ENCODE peak calls at places on chromosomes 13 and 19, in four cellular contexts. W is IMR-90, D is H1, Y is neuronal stem cell. I is an unnamed sample.

GRCh38 chr13:92716749-92717148 is 509.9 kb upstream of the GPC6 start:
- DNase-seq in W (peak), D (no peak), Y (no peak), I (no peak)

GRCh38 chr13:33471182-33471581 is 185.6 kb upstream of the STARD13 start:
- DNase-seq in W (peak), D (no peak), Y (no peak), I (no peak)

GRCh38 chr13:100274942-100275506 is 186.1 kb downstream of the PCCA start:
- DNase-seq in W (peak), D (no peak), Y (no peak), I (no peak)

GRCh38 chr13:34300559-34300958 is 482.6 kb downstream of the RFC3 start:
- DNase-seq in W (no peak), D (no peak), Y (no peak), I (no peak)

GRCh38 chr13:87042946-87043345 is 628.2 kb upstream of the SLITRK5 start:
- DNase-seq in W (peak), D (no peak), Y (no peak), I (no peak)

GRCh38 chr19:30236006-30236405 is 136.2 kb upstream of the ZNF536 start:
- DNase-seq in W (no peak), D (no peak), Y (no peak), I (no peak)

GRCh38 chr19:30054210-30054609 is 112.2 kb downstream of the URI1 start:
- DNase-seq in W (no peak), D (no peak), Y (no peak), I (no peak)

GRCh38 chr13:109790951-109791605 is 4.7 kb upstream of the IRS2 start:
- DNase-seq in W (peak), D (no peak), Y (no peak), I (peak)

GRCh38 chr13:38394777-38395504 is 45.3 kb downstream of the UFM1 start:
- DNase-seq in W (no peak), D (no peak), Y (no peak), I (no peak)

GRCh38 chr13:40152904-40153303 is 497.4 kb downstream of the COG6 start:
- DNase-seq in W (no peak), D (no peak), Y (no peak), I (no peak)

GRCh38 chr13:45931211-45931610 is 79.7 kb upstream of the SIAH3 start:
- DNase-seq in W (no peak), D (no peak), Y (no peak), I (no peak)

GRCh38 chr19:21902596-21902995 is 66.6 kb upstream of the ZNF43 start:
- DNase-seq in W (no peak), D (no peak), Y (no peak), I (peak)

GRCh38 chr13:99356216-99357089 is 49.3 kb upstream of the GPR183 start:
- DNase-seq in W (peak), D (peak), Y (no peak), I (no peak)

GRCh38 chr19:43725468-43725867 is 9.6 kb downstream of the IRGC start:
- DNase-seq in W (no peak), D (no peak), Y (no peak), I (no peak)

GRCh38 chr19:15640294-15640903 is at the start of gene CYP4F3:
- DNase-seq in W (no peak), D (no peak), Y (no peak), I (no peak)

GRCh38 chr19:46813570-46814358 is 25.4 kb upstream of the SLC1A5 start:
- DNase-seq in W (peak), D (no peak), Y (no peak), I (no peak)

GRCh38 chr13:41900918-41901317 is 60.0 kb downstream of the VWA8 start:
- DNase-seq in W (peak), D (no peak), Y (no peak), I (no peak)

GRCh38 chr19:19319725-19320361 is 466 bp downstream of the SUGP1 start:
- DNase-seq in W (no peak), D (no peak), Y (no peak), I (no peak)

GRCh38 chr19:53991224-53992113 is at the start of gene CACNG6:
- DNase-seq in W (no peak), D (peak), Y (peak), I (no peak)

GRCh38 chr13:24688901-24689300 is 8.7 kb downstream of the ATP12A start:
- DNase-seq in W (no peak), D (no peak), Y (no peak), I (peak)

GRCh38 chr19:3687774-3688706 is 12.2 kb downstream of the PIP5K1C start:
- DNase-seq in W (no peak), D (no peak), Y (no peak), I (peak)

GRCh38 chr13:30020726-30021312 is 170.4 kb upstream of the UBL3 start:
- DNase-seq in W (peak), D (no peak), Y (no peak), I (peak)

GRCh38 chr19:50975766-50976165 is 6.4 kb upstream of the KLK6 start:
- DNase-seq in W (no peak), D (no peak), Y (no peak), I (no peak)

GRCh38 chr13:91185294-91185863 is 162.1 kb upstream of the MIR17HG start:
- DNase-seq in W (peak), D (no peak), Y (no peak), I (peak)

GRCh38 chr19:35643255-35644205 is 2.0 kb downstream of the ETV2 start:
- DNase-seq in W (peak), D (peak), Y (peak), I (peak)

GRCh38 chr13:98809345-98809777 is 56.9 kb upstream of the SLC15A1 start:
- DNase-seq in W (no peak), D (no peak), Y (no peak), I (no peak)

GRCh38 chr19:8311461-8312260 is 3.5 kb upstream of the CD320 start:
- DNase-seq in W (no peak), D (no peak), Y (no peak), I (no peak)

DNA sequence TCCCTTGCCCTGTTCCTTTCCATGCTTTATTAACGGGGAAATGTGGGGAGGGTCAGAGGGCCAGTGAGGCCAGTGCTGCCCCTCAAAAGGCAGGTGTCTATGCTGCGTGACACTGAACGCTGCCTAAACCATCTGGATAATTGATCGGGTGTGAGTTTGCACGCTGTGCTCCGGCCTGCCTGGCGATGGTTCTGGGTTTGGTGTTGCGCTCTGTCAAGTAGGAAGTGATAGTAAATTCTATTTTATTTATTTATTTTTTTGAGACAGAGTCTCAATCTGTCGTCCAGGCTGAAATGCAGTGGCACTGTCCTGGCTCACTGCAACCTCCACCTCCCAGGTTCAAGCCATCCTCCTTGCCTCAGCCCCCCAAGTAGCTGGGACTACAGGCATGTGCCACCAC is 86.5 kb downstream of the ATP11A start:
- DNase-seq in W (no peak), D (no peak), Y (no peak), I (no peak)
- H3K14ac ChIP-seq in W (no peak), D (no peak), Y (no peak), I (no peak)

DNA sequence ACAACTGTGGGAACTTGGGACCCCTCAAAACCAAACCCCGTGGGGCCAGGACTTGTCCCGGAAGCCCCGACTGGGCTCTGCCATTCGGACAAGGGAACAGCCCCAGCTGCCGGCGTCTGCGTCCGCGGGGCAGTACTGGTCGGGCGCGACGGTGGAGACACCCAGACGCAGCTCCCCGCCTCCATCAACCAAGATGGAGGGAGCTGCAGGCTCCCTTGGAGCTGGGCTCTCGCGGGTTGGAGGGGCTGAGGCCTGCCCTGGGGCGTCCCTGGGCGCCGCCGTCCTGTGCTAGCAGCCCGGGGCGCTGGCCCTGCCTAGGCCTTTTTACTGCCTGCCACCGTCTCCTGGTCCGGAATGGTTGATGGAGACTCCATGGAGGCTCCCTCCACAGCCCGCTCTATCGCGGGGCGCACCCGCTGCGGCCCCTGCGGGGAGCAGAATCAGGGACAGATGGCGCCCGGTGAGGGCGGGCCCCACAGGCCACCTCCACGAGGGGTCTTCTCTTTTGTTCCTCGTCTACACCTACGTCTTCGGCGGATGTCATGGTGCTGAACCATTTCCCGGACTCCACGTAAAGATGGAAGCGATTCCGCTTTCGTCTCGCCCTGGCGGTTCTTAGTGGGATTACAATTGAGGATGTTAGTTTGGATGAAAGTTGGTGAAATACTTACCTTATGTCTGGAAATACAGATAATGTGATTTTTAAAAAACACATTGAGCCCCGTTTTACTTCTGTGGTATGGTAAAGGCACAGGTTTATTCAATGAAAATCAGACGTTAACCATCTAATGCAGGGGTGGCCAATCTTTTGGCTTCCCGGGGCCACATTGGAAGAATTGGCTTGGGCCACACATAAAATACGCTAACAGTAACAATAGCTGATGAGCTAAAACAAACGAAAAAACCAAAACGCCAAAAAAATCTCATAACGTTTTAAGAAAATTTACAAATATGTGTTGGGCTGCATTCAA is 1.2 kb upstream of the ZMYM5 start:
- DNase-seq in W (peak), D (peak), Y (peak), I (peak)
- H3K14ac ChIP-seq in W (no peak), D (peak), Y (peak), I (peak)

GRCh38 chr19:40689339-40690049 is 957 bp downstream of the NUMBL start:
- DNase-seq in W (no peak), D (peak), Y (no peak), I (peak)
- H3K14ac ChIP-seq in W (peak), D (no peak), Y (peak), I (peak)

DNA sequence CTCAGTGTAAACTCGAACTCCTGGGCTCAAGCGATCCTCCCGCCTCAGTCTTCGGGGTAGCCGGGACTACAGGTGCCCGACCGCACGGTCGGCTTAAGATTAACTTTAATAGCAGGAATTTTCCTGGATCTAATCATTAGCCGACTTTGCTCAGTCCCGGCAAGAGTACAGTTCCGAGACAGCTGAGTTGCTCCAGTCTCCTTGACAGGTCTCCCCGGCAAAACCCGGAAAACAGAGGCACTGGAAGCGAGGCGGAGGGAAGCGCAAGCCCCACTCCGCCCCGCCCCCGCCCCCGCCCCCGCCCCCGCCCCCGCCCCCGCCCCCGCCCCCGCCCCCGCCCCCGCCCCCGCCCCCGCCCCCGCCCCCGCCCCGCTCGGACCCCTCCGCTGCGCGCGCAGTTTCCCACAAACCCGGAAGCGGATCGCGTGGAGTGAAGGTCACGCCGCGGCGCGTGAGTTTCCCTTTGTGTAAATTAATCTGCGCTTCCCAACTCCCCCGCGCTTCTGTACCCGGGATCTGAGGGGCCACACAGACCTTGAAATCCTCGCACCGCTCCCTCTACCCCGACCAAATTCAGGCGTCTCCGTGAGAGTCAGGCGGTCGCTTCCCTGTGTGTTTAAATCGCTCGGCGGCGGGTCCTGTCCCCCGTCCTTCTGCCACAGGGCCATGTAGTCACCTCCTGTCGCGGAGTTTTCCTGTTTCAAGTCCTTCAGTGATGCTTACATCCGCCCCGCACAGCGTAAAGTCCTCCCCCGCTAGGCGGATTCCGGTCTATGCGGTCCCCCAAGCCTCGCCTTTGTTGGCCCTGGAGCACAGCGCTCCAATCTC is at the start of gene ZNF480:
- DNase-seq in W (peak), D (peak), Y (peak), I (peak)
- H3K14ac ChIP-seq in W (peak), D (no peak), Y (peak), I (peak)

DNA sequence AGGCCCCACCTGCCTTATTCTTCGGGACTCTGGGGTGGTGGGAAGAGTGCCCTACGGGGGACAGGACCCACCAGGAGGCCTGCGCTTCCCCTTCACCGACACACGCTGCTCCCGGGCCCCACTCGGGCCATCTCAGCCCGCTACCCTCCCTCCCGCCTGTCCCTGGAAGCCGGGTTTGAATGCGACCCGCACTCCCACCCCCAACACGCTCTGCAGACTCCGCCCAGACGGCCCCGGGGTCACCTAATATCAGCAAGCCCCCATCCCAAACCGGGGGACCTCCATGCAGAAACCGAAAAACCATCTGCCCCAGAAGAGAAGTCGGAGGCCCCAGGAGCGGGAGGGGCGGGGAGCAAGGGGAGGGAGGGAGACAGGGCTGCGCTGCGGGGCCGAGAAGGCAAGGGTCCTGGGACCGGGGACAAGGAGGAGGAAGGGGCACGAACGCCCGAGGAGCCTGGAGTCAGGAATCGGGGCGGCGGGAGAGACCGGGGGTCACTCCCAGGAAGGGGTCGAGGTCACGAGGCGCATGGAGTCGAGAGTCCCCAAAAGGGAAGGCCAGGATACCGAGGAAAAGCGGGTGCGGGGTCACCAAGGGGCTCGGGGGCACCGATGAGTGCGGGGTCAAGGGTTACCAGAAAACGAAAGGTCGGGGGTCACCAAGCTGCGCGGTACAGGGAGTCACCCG is 766 bp downstream of the SBNO2 start:
- DNase-seq in W (no peak), D (no peak), Y (no peak), I (no peak)
- H3K14ac ChIP-seq in W (peak), D (no peak), Y (peak), I (peak)

GRCh38 chr19:37691881-37692504 is 27.6 kb downstream of the ZNF607 start:
- DNase-seq in W (peak), D (peak), Y (peak), I (peak)
- H3K14ac ChIP-seq in W (peak), D (no peak), Y (no peak), I (peak)

GRCh38 chr13:43878897-43879322 is 630 bp downstream of the CCDC122 start:
- DNase-seq in W (peak), D (no peak), Y (no peak), I (peak)
- H3K14ac ChIP-seq in W (peak), D (no peak), Y (peak), I (peak)

DNA sequence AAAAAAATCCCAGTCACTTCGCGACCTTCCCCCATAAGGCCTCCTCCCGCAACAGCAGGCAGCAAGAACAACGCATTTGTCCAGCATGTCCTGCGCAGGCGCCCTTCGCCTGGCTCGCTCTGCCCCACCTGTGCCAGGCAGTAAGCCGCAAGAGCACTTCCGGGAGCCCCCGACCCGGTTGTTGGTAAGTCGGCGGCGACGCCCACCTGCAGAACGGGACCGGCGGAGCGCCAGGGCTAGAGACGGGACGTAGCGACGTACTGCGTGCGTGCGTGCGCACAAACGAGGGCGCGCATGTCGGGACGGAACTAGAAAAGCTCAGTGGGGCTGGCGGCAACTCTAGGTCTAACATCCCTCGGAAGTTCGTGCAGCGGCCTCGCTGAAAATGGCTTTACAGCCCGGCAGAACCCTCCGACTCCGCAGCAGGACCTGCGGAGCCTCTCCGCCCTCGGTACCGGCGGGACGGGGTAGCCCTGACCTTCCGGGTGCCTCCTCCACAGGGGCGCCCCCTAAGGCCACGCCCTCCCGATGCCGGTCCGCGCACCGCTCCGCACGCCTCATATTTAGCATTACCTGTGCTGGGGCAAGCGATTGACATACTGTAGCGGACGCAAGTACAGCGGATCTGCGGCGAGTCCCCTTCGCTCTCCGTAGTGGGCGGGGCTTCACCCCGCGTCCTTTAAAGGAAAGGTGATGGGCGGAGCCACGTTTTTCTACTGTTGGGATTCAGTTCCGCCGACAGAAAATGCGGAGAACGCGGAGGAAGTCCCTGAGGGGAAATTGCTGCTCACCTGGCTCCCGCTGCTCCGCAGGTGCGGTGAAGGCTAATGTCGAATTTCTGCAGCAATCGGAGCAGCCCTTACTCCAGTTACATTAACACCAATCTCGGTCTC is at the start of gene MTIF3:
- DNase-seq in W (peak), D (peak), Y (peak), I (peak)
- H3K14ac ChIP-seq in W (peak), D (no peak), Y (peak), I (peak)

DNA sequence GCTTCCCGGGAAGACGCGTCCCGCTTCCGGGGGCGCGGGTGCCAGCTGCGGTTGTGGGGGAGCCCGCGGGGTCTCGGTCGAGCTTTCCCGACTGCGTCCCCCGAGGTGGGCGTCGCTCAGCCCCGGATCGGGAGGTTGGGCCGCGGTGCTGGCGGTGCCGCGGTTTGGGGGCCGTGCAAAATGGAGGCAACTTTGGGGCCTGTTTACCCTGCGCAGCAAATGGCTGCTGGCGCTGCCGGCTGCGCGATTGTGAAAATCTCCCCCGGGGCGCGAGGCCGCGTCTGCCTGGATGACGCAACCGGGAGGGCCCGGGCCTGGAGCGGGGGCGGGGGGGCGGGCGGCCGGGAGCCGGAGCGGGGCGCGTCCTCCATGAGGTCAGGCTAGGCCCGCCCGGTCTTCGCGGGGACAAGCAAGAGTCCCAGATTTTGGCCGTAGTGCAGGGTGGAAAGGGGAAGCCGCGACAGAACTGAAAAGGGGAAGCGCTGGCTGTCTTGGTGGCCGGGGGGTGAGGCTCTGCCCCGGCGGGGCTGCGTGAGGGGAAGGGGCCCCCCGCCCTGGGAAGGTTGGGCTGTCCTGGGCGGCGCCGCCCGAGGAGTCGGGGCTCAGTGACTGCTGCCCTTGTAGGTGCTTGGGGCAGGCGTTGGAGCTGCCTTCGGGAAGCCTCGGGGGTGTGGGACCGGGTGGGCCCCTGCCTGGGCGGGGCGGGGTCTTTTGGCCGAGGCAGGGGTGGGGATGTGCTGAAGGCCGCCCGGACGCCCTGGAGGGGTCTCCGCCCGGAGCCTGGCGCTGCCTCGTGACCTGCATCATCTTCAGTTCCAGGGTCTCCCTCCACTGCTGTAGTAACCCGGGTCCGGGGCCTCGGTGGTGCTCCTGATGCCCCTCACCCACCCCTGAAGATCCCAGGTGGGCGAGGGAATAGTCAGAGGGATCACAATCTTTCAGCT is 11.1 kb downstream of the PEAK3 start:
- DNase-seq in W (peak), D (no peak), Y (no peak), I (peak)
- H3K14ac ChIP-seq in W (peak), D (no peak), Y (peak), I (peak)

I was measured in trophoblast cell.